ENCODE peak calls at places on chromosome X, in six cellular contexts. A is neural progenitor cell, V is PC-9, R is PC-3, K is MM.1S, W is GM23248. O is an unnamed sample. For H3F3A, the result is how much of the 10 kb centered on the place peaks cover.

GRCh38 chrX:40006025-40007017 is 91.4 kb downstream of the BCOR start:
- DNase-seq in A (peak), V (no peak), R (no peak), K (peak), W (peak), O (peak)

GRCh38 chrX:132169554-132169953 is 41.7 kb upstream of the FRMD7 start:
- DNase-seq in A (no peak), V (peak), R (no peak), K (no peak), W (no peak), O (no peak)

GRCh38 chrX:21926527-21927278 is 13.8 kb upstream of the SMS start:
- DNase-seq in A (no peak), V (peak), R (peak), K (peak), W (peak), O (peak)

GRCh38 chrX:39532761-39533160 is 565.0 kb downstream of the BCOR start:
- DNase-seq in A (no peak), V (no peak), R (no peak), K (no peak), W (no peak), O (no peak)

GRCh38 chrX:48958635-48959094 is 1.3 kb upstream of the OTUD5 start:
- DNase-seq in A (peak), V (peak), R (peak), K (peak), W (peak), O (peak)

GRCh38 chrX:136291824-136292223 is 8.9 kb upstream of the ADGRG4 start:
- DNase-seq in A (no peak), V (no peak), R (peak), K (no peak), W (peak), O (no peak)

GRCh38 chrX:139126493-139126892 is 404.0 kb upstream of the F9 start:
- DNase-seq in A (peak), V (no peak), R (peak), K (peak), W (peak), O (peak)

GRCh38 chrX:15738686-15739016 is 581 bp downstream of the CA5B start:
- DNase-seq in A (no peak), V (no peak), R (no peak), K (no peak), W (no peak), O (no peak)

GRCh38 chrX:45748443-45748842 is 547.8 kb upstream of the DIPK2B start:
- DNase-seq in A (no peak), V (no peak), R (peak), K (no peak), W (peak), O (no peak)
- H3F3A ChIP-seq in A (under half), V (under half), R (half or more), K (under half), W (half or more), O (under half)

GRCh38 chrX:13288671-13289070 is 31.2 kb downstream of the ATXN3L start:
- DNase-seq in A (no peak), V (no peak), R (no peak), K (no peak), W (no peak), O (no peak)

GRCh38 chrX:13295841-13296240 is 24.0 kb downstream of the ATXN3L start:
- DNase-seq in A (no peak), V (no peak), R (no peak), K (no peak), W (no peak), O (no peak)

GRCh38 chrX:13293700-13294099 is 26.2 kb downstream of the ATXN3L start:
- DNase-seq in A (peak), V (no peak), R (peak), K (no peak), W (no peak), O (no peak)

GRCh38 chrX:13287816-13288215 is 32.0 kb downstream of the ATXN3L start:
- DNase-seq in A (no peak), V (peak), R (peak), K (no peak), W (peak), O (no peak)

DNA sequence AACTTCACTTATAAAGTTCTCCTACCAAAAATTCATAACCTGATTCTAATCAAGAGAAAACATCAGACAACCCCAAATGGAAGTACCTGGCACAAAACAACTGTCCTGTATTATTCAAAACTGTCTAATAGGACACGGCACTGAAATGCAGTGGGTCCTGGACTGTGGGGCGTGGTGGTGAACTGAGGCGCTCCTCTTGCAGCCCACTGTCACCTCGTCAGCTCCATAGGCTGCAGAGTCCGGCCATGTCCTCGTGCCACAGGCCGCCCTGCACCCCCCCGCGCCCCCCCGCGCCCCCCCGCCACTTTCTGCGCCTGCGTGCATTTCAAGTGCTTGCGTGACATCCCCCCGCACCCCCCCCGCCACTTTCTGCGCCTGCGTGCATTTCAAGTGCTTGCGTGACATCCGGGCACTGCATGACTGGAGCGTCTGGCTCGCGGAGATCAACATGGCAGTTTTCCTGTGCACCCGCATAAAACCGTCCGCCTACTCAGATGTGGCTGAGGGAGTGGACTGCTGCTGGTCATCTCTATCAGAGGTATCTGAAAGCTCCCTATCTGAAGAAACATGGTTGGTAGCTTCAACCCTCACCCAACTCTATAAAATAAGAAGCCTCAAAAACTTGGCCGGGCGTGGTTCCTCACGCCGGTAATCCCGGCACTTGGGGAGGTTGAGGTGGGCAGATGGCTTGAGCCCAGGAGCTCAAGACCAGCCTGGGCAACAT is 28.8 kb downstream of the ATXN3L start:
- DNase-seq in A (no peak), V (no peak), R (no peak), K (no peak), W (no peak), O (no peak)
- H3F3A ChIP-seq in A (under half), V (under half), R (under half), K (under half), W (under half), O (under half)

GRCh38 chrX:154352466-154352865 is 22.0 kb downstream of the FLNA start:
- DNase-seq in A (no peak), V (no peak), R (no peak), K (no peak), W (no peak), O (no peak)
- H3F3A ChIP-seq in A (under half), V (under half), R (under half), K (under half), W (under half), O (under half)

GRCh38 chrX:1484638-1485019 is 31.9 kb upstream of the ASMTL start:
- DNase-seq in A (no peak), V (no peak), R (no peak), K (no peak), W (no peak), O (no peak)

GRCh38 chrX:1481636-1482529 is 29.2 kb upstream of the ASMTL start:
- DNase-seq in A (peak), V (peak), R (peak), K (peak), W (peak), O (peak)

GRCh38 chrX:1486177-1486576 is 33.5 kb upstream of the ASMTL start:
- DNase-seq in A (no peak), V (no peak), R (no peak), K (no peak), W (no peak), O (no peak)

GRCh38 chrX:1485033-1485432 is 32.3 kb upstream of the ASMTL start:
- DNase-seq in A (no peak), V (no peak), R (no peak), K (no peak), W (no peak), O (no peak)

GRCh38 chrX:1483843-1484637 is 31.3 kb upstream of the ASMTL start:
- DNase-seq in A (no peak), V (no peak), R (no peak), K (no peak), W (no peak), O (no peak)
- H3F3A ChIP-seq in A (under half), V (under half), R (under half), K (under half), W (under half), O (under half)

DNA sequence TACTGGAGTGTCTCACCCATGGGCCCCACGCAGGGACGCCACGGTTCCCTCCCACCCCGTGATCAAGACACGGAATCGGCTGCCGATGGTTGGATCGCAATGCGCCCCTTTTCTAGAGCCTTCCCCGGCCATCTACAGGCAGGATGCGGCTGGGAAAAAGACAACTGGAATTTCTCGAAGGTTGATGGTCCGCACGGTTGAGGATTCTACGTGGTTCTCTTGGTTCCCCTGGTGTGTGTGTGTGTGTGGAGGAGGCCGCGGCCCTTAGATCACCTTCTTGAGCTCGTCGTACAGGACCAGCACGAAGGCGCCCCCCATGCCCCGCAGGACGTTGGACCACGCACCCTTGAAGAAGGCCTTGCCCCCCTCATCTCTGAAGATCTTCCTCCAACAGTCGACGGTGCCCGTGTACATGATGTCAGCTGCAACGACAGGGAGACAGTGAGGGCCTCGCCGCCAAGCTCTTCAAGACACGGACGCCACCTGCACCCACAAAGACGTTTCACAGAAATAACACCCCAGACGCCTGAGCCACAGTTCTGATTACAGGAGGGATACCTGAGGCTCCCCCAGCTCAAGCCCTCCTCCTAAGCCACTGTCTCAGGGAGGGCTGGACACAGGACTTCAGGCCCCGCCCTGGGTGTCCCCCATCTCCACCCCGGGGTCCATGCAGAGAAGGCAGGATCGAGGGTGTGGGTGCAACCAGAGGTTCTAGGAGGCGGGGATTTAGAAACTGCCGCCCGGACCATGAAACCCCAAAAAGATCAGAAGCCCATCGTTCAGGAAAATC is 5.4 kb downstream of the SLC25A6 start:
- DNase-seq in A (no peak), V (no peak), R (no peak), K (no peak), W (no peak), O (no peak)
- H3F3A ChIP-seq in A (under half), V (half or more), R (under half), K (under half), W (under half), O (half or more)

DNA sequence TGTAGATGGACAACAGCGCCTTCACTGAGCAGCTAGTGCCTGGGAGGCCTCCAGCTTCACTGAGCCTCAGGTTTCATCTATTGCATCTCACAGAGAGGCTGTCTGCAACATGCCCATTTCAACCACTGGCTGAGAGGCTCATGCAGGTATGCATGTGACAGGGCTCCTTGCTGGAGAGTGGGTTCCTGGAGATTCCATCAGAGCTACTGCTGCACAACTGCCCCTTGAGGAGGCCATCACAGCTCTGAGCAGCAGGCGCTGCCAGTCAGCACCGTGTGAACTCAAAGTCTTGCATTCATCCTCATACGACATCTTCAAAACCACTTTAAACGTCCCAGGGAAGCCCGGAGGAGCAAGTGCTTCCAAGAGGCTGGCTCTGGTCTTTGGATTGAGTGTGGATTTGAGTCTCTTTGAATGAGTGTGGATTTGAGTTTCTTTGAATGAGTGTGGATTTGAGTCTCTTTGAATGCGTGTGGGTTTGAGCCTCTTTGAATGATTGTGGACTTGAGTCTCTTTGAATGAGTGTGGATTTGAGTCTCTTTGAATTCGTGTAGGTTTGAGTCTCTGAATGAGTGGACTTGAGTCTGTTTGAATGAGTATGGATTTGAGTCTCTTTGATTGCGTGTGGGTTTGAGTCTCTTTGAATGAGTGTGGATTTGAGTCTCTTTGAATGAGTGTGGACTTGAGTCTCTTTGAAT is 8.7 kb downstream of the P2RY8 start:
- DNase-seq in A (no peak), V (no peak), R (no peak), K (no peak), W (no peak), O (no peak)
- H3F3A ChIP-seq in A (under half), V (under half), R (under half), K (under half), W (under half), O (under half)